ENCODE peak calls at places on chromosome 22, in six cellular contexts. Q is SK-N-SH, D is HCT116, I is HepG2, Z is GM12878, U is K562. F is an unnamed sample.

GRCh38 chr22:27224485-27225364 is 567.3 kb downstream of the MIAT start:
- DNase-seq in U (no peak), Z (no peak), Q (peak; percentile 75), I (no peak), D (no peak), F (no peak)

GRCh38 chr22:45216133-45217003 is 24.3 kb downstream of the KIAA0930 start:
- DNase-seq in D (no peak), Z (no peak), U (no peak), Q (no peak), I (no peak), F (no peak)

GRCh38 chr22:40396882-40397281 is 26.5 kb downstream of the SGSM3 start:
- DNase-seq in Q (peak; percentile 75), U (no peak), D (no peak), I (no peak), Z (no peak), F (no peak)

GRCh38 chr22:49237703-49238102 is 590.0 kb downstream of the BRD1 start:
- DNase-seq in Z (no peak), D (no peak), U (no peak), I (no peak), Q (no peak), F (no peak)

GRCh38 chr22:26707581-26707980 is 50.2 kb downstream of the MIAT start:
- DNase-seq in Z (no peak), Q (no peak), D (no peak), I (no peak), U (no peak), F (no peak)

GRCh38 chr22:20088263-20088648 is 8.2 kb downstream of the DGCR8 start:
- DNase-seq in I (no peak), Z (no peak), Q (no peak), D (no peak), U (no peak), F (no peak)

GRCh38 chr22:47192106-47192650 is 429.7 kb downstream of the TBC1D22A start:
- DNase-seq in Z (no peak), D (no peak), I (no peak), U (no peak), Q (no peak), F (no peak)

GRCh38 chr22:27344546-27344945 is 457.0 kb downstream of the MN1 start:
- DNase-seq in Q (no peak), U (no peak), I (no peak), D (no peak), Z (no peak), F (no peak)

GRCh38 chr22:28424427-28425080 is 255.1 kb downstream of the TTC28 start:
- DNase-seq in U (no peak), I (peak; percentile 82), Q (peak; percentile 39), D (no peak), Z (no peak), F (peak; percentile 36)

GRCh38 chr22:39877079-39877682 is 16.4 kb downstream of the ENTHD1 start:
- DNase-seq in I (no peak), D (no peak), U (no peak), Q (no peak), Z (no peak), F (no peak)

GRCh38 chr22:32858121-32858703 is 56.7 kb downstream of the TIMP3 start:
- DNase-seq in Z (no peak), Q (no peak), D (no peak), I (no peak), U (no peak), F (no peak)

GRCh38 chr22:43867839-43868652 is 5.7 kb upstream of the SULT4A1 start:
- DNase-seq in U (peak; percentile 55), D (no peak), I (no peak), Z (no peak), Q (no peak), F (no peak)

GRCh38 chr22:47850644-47851151 is 1088.2 kb downstream of the TBC1D22A start:
- DNase-seq in U (no peak), Z (no peak), Q (no peak), D (no peak), I (no peak), F (no peak)

GRCh38 chr22:44357296-44357961 is 44.7 kb upstream of the SHISAL1 start:
- DNase-seq in D (no peak), U (no peak), I (no peak), Q (no peak), Z (no peak), F (no peak)

DNA sequence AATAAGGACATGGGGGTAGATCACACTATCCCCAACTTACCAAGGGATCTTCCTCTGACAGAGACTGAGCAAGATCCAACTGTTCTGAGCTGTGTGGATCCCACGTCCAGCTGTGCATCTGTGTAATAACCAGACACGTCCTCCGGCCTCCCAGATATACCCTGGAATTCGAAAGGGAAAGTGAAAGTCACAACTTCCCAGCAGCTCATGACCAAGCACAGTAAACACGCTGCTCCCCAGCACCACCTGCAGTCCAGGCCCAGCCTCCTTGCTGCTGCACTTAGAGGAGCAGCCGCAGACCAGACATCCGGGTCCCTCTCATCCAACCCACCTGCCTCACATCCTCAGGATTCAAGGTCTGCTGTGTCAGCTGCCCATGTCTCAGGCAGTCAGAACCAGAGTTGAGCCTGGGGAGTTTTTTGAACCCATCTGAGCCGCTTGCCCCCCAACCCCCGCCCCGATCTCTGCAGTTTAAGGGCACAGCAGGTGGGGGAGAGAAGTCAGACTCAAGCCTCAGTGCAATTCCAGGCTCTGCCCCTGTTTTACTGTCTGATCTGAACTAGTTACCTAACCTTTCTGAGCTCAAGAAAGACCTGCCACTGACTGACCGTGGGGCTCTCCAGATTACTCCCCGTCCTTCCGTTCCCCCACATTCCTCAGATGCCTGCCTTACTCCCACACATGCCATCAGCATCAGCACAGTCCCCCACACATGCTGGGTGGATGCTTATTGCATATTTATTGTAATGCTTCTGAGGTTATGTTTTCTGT is at the start of gene APOL2:
- DNase-seq in Q (peak; percentile 85), U (peak; percentile 77), Z (peak; percentile 75), I (peak; percentile 94), D (peak; percentile 83), F (peak; percentile 75)
- TF ChIP-seq SIN3A in Q (peak; percentile 72), U (peak; percentile 93), Z (peak; percentile 70), I (peak; percentile 95), D (peak; percentile 77), F (peak; percentile 84)

DNA sequence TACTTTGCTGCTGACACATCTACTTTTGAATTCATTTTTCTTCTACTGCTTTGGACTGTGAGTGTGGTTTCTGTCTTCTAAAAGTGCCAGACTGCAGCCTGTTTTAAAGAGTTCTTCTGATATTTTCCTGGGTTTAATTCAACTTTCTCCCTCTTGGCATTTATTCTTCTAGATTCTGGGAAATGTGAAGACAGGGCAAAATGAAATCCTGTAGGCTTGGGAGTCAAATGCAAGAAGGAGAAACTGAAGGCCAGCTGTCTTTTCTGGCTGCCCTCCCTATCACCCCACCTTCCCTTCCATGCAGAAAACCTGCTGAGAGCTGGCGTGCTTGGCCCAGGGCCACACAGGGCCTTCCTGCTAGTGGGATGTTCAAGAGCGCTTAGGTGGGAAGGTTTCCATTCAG is 7.6 kb downstream of the ZNF70 start:
- DNase-seq in U (no peak), Q (no peak), Z (no peak), I (no peak), D (no peak), F (no peak)
- TF ChIP-seq REST in U (no peak), Q (no peak), Z (no peak), I (no peak), D (no peak), F (no peak)

DNA sequence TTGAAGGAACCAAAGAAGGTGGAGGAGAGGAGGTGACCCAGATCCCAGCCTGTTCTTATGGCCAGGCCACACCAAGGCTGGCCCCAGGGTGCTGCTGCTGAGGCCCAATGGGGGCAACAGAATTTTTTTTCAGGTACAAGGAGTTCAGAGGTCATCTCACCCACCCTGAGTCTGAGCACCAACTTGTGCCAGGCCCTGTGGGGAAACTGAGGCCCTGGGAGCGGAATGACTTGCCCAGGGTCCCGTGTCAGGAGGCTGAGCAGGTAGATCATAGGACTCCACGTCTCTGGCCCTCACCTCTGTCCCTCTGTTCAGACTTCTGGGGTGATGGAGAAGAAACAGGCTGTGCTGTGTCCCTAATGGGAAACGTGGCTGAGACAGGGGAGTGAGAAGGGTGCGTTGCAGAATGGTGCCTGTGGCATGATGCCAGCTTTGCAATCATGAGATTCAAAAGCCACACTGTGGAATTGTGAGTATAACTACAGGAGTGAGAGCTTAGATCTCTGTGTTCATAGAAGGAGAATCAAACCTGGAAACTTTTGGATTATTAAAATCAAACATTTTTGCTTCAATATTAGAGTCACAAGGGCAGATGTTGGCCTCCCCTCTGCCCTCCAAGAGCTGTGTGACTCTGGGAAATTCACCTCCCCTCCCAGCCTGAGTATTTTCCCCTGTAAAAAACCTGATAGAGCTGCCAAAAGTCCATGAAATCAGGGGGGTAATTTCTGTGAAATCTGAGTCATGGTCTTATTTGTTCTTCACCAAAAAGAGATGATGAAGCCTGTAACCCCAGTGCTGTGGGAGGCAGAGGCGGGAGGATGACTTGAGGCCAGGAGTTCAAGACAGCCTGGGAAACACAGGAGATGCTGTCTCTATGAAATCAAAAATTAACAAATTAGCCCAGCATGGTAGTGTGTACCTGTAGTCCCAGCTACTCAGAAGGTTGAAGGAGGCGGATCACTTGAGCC is 874 bp downstream of the APOL1 start:
- DNase-seq in Z (no peak), U (no peak), D (no peak), Q (peak; percentile 29), I (no peak), F (no peak)
- TF ChIP-seq SIN3A in Z (no peak), U (no peak), D (no peak), Q (no peak), I (no peak), F (no peak)

GRCh38 chr22:50717709-50718351 is 20.2 kb upstream of the ACR start:
- DNase-seq in I (no peak), D (no peak), Q (no peak), Z (no peak), U (no peak), F (no peak)
- TF ChIP-seq REST in I (no peak), D (no peak), Q (no peak), Z (no peak), U (no peak), F (no peak)

GRCh38 chr22:37202706-37203105 is 9.6 kb downstream of the SSTR3 start:
- DNase-seq in I (no peak), U (no peak), Q (no peak), D (no peak), Z (no peak), F (no peak)

GRCh38 chr22:37205046-37205445 is 7.2 kb downstream of the SSTR3 start:
- DNase-seq in D (no peak), I (no peak), Q (peak; percentile 7), U (no peak), Z (no peak), F (no peak)

GRCh38 chr22:37202001-37202555 is 10.2 kb downstream of the SSTR3 start:
- DNase-seq in I (no peak), D (no peak), Q (no peak), U (no peak), Z (no peak), F (no peak)

GRCh38 chr22:37204045-37204655 is 8.1 kb downstream of the SSTR3 start:
- DNase-seq in I (no peak), U (no peak), D (no peak), Z (no peak), Q (no peak), F (no peak)

DNA sequence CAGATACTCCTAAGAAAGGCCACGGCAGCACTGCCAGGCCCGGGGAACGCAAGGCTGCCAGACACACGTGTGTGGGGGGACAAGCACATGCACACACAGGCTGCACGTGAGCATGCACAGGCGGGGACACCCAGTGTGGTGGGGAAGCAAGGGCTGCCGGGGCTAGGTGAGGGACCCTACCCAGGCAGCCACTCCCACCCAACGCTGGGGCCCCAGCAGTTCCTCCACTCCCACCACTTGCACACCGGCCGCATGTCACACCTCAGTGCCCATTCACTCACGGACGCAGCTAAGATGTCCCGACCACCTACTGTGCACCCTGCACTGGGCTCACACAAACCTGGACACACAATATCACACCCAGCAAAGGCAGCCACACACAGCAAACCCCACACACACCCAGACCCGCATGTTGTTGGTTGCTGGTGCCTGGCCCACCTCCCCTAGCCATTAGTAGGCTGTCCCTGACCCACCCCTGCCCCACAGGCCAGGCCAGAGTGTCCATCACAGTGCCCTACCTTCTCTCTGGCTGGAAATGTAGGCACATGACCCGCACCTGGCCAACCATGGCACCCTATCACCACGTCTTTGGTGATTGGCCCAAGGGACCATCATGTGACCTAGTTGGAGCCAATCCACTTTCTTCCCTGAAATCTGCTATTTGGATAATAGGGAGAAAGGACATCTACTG is 8.8 kb downstream of the SSTR3 start:
- DNase-seq in U (peak; percentile 50), Z (no peak), Q (no peak), D (no peak), I (no peak), F (no peak)
- TF ChIP-seq SIN3A in U (no peak), Z (no peak), Q (no peak), D (no peak), I (no peak), F (no peak)